ENCODE peak calls at places on chromosome 22, in ten cellular contexts. N is AG09319, G is astrocyte, R is GM06990, O is HFF-Myc, P is omental fat pad, X is uterus, I is AG04449, Y is astrocyte of the cerebellum, W is gastrocnemius medialis. D is an unnamed sample.

GRCh38 chr22:44723801-44724200 is 21.8 kb downstream of the PRR5 start:
- DNase-seq in W (no peak), N (no peak), X (no peak), R (peak; percentile 36), I (no peak), G (no peak), Y (no peak), O (peak; percentile 32), P (no peak), D (no peak)

GRCh38 chr22:49505337-49506009 is 322.2 kb downstream of the BRD1 start:
- DNase-seq in O (no peak), X (no peak), G (no peak), Y (no peak), W (no peak), R (no peak), I (no peak), P (no peak), N (no peak), D (no peak)

GRCh38 chr22:27115410-27115809 is 458.0 kb downstream of the MIAT start:
- DNase-seq in P (no peak), N (no peak), Y (no peak), I (no peak), W (no peak), X (no peak), O (no peak), G (no peak), R (no peak), D (no peak)

GRCh38 chr22:49761836-49762235 is 65.8 kb downstream of the BRD1 start:
- DNase-seq in X (no peak), O (no peak), R (no peak), P (no peak), I (no peak), G (no peak), W (no peak), N (no peak), Y (no peak), D (no peak)

GRCh38 chr22:31089101-31090100 is 8.3 kb downstream of the SMTN start:
- DNase-seq in R (peak; percentile 46), X (peak; percentile 73), P (no peak), G (no peak), O (no peak), I (no peak), N (no peak), W (peak; percentile 62), Y (no peak), D (no peak)

GRCh38 chr22:33110562-33111163 is 52.5 kb upstream of the SYN3 start:
- DNase-seq in I (no peak), O (no peak), N (no peak), W (no peak), R (no peak), X (no peak), P (no peak), Y (no peak), G (no peak), D (no peak)

GRCh38 chr22:23098718-23099524 is 28.6 kb downstream of the GNAZ start:
- DNase-seq in O (no peak), G (no peak), W (peak; percentile 31), X (peak; percentile 37), P (no peak), N (no peak), R (no peak), I (no peak), Y (no peak), D (no peak)

GRCh38 chr22:50329236-50329635 is 2.4 kb upstream of the DENND6B start:
- DNase-seq in O (no peak), W (no peak), X (no peak), P (no peak), I (no peak), G (peak; percentile 66), Y (no peak), N (no peak), R (no peak), D (no peak)

GRCh38 chr22:30226192-30226832 is 20.2 kb downstream of the LIF start:
- DNase-seq in N (no peak), I (no peak), W (no peak), G (peak; percentile 61), Y (no peak), P (no peak), R (no peak), O (no peak), X (no peak), D (no peak)

GRCh38 chr22:30609260-30610185 is 2.5 kb downstream of the TCN2 start:
- DNase-seq in R (peak; percentile 47), O (peak; percentile 77), P (peak; percentile 40), N (peak; percentile 36), X (peak; percentile 75), I (peak; percentile 28), Y (peak; percentile 37), G (peak; percentile 72), W (peak; percentile 35), D (peak; percentile 60)

GRCh38 chr22:42074153-42074750 is at the start of gene PHETA2:
- DNase-seq in W (no peak), N (no peak), G (no peak), R (peak; percentile 69), P (no peak), Y (no peak), I (no peak), O (no peak), X (peak; percentile 59), D (peak; percentile 71)

GRCh38 chr22:22124374-22124773 is 120.2 kb upstream of the VPREB1 start:
- DNase-seq in G (no peak), W (no peak), O (no peak), R (no peak), X (no peak), N (no peak), I (no peak), Y (no peak), P (no peak), D (no peak)

GRCh38 chr22:48945621-48946458 is 881.8 kb downstream of the BRD1 start:
- DNase-seq in O (no peak), I (no peak), G (no peak), N (no peak), Y (no peak), R (no peak), W (no peak), P (no peak), X (no peak), D (no peak)

GRCh38 chr22:35134637-35135036 is 68.7 kb downstream of the ISX start:
- DNase-seq in I (no peak), X (no peak), Y (no peak), O (no peak), W (no peak), P (no peak), G (no peak), R (no peak), N (no peak), D (peak; percentile 83)

GRCh38 chr22:27796829-27797792 is 4.4 kb downstream of the MN1 start:
- DNase-seq in Y (no peak), R (no peak), N (no peak), P (no peak), G (no peak), I (no peak), X (no peak), W (peak; percentile 58), O (no peak), D (no peak)

GRCh38 chr22:27754247-27754887 is 47.2 kb downstream of the MN1 start:
- DNase-seq in R (no peak), N (no peak), I (no peak), Y (peak; percentile 52), P (no peak), X (no peak), W (no peak), G (peak; percentile 52), O (no peak), D (no peak)

GRCh38 chr22:41369089-41369745 is 12.5 kb upstream of the TEF start:
- DNase-seq in P (no peak), X (no peak), O (no peak), I (no peak), G (no peak), N (no peak), Y (no peak), R (no peak), W (peak; percentile 54), D (no peak)

GRCh38 chr22:43537019-43537585 is 125.3 kb downstream of the MPPED1 start:
- DNase-seq in Y (no peak), G (no peak), I (no peak), N (no peak), X (no peak), R (no peak), O (no peak), P (no peak), W (no peak), D (no peak)
- TF ChIP-seq CTCF in Y (no peak), G (no peak), I (no peak), N (no peak), X (no peak), R (peak; percentile 78), O (peak; percentile 10), P (no peak), W (no peak), D (peak; percentile 40)

GRCh38 chr22:37926358-37926757 is 20.3 kb downstream of the MICALL1 start:
- DNase-seq in Y (no peak), G (no peak), O (no peak), P (no peak), I (no peak), R (no peak), X (no peak), W (no peak), N (no peak), D (no peak)

GRCh38 chr22:37925767-37926166 is 19.7 kb downstream of the MICALL1 start:
- DNase-seq in P (no peak), R (no peak), N (no peak), Y (no peak), I (no peak), G (no peak), O (no peak), W (no peak), X (no peak), D (no peak)

GRCh38 chr22:37924386-37925065 is 18.4 kb downstream of the MICALL1 start:
- DNase-seq in G (no peak), R (no peak), I (no peak), N (no peak), Y (no peak), W (no peak), X (no peak), O (no peak), P (no peak), D (no peak)

GRCh38 chr22:37923927-37924326 is 17.8 kb downstream of the MICALL1 start:
- DNase-seq in N (no peak), R (no peak), P (no peak), W (no peak), X (no peak), Y (no peak), I (no peak), O (no peak), G (no peak), D (no peak)

GRCh38 chr22:37925311-37925710 is 19.2 kb downstream of the MICALL1 start:
- DNase-seq in O (no peak), G (no peak), Y (no peak), I (no peak), W (no peak), N (no peak), P (no peak), R (no peak), X (no peak), D (no peak)
- TF ChIP-seq CTCF in O (no peak), G (no peak), Y (no peak), I (no peak), W (no peak), N (no peak), P (no peak), R (no peak), X (no peak), D (no peak)

GRCh38 chr22:19641254-19641982 is 72.9 kb upstream of the SEPTIN5 start:
- DNase-seq in R (no peak), O (no peak), N (no peak), W (no peak), X (no peak), G (no peak), Y (no peak), P (no peak), I (no peak), D (peak; percentile 26)
- TF ChIP-seq CTCF in R (no peak), O (peak; percentile 59), N (peak; percentile 7), W (no peak), X (no peak), G (peak; percentile 8), Y (peak; percentile 46), P (no peak), I (peak; percentile 53), D (peak; percentile 27)

GRCh38 chr22:36454916-36455570 is 26.4 kb downstream of the TXN2 start:
- DNase-seq in W (peak; percentile 91), G (peak; percentile 81), X (peak; percentile 94), N (no peak), I (no peak), Y (peak; percentile 67), R (peak; percentile 95), P (peak; percentile 69), O (no peak), D (peak; percentile 96)
- TF ChIP-seq CTCF in W (peak; percentile 12), G (no peak), X (no peak), N (no peak), I (peak; percentile 28), Y (no peak), R (no peak), P (no peak), O (no peak), D (no peak)

D was measured in Caco-2.